ENCODE peak calls at places on chromosomes 4 and X, in four cellular contexts. V is NCI-H460, S is pancreas, L is OCI-LY7. Z is an unnamed sample.

GRCh38 chrX:109187473-109188168 is 294.3 kb downstream of the GUCY2F start:
- DNase-seq in V (no peak), S (no peak), L (no peak), Z (no peak)

GRCh38 chr4:8287606-8288280 is 18.2 kb downstream of the HTRA3 start:
- DNase-seq in V (no peak), S (no peak), L (no peak), Z (no peak)

GRCh38 chrX:10769696-10770619 is 149.6 kb upstream of the MID1 start:
- DNase-seq in V (peak), S (no peak), L (no peak), Z (no peak)

GRCh38 chr4:26368685-26369084 is 47.9 kb downstream of the RBPJ start:
- DNase-seq in V (no peak), S (no peak), L (no peak), Z (no peak)

GRCh38 chr4:11602606-11603355 is 174.1 kb upstream of the HS3ST1 start:
- DNase-seq in V (no peak), S (no peak), L (no peak), Z (no peak)

GRCh38 chr4:107518076-107518475 is 202.0 kb downstream of the PAPSS1 start:
- DNase-seq in V (no peak), S (no peak), L (no peak), Z (no peak)

GRCh38 chr4:22707390-22707789 is 14.7 kb downstream of the GBA3 start:
- DNase-seq in V (no peak), S (no peak), L (no peak), Z (no peak)

GRCh38 chr4:24780936-24781538 is 14.3 kb upstream of the SOD3 start:
- DNase-seq in V (no peak), S (no peak), L (no peak), Z (no peak)

GRCh38 chr4:98603683-98604573 is 54.5 kb downstream of the TSPAN5 start:
- DNase-seq in V (no peak), S (no peak), L (no peak), Z (no peak)

GRCh38 chr4:138724530-138724929 is 291.1 kb upstream of the NOCT start:
- DNase-seq in V (no peak), S (no peak), L (no peak), Z (no peak)

GRCh38 chr4:38088321-38088720 is 128.1 kb downstream of the PTTG2 start:
- DNase-seq in V (no peak), S (no peak), L (no peak), Z (no peak)

GRCh38 chrX:23383411-23383810 is 48.8 kb downstream of the PTCHD1 start:
- DNase-seq in V (no peak), S (no peak), L (no peak), Z (no peak)

GRCh38 chr4:105625214-105625613 is 72.8 kb downstream of the ARHGEF38 start:
- DNase-seq in V (no peak), S (no peak), L (no peak), Z (no peak)

GRCh38 chrX:152641996-152642395 is 4.3 kb downstream of the GABRQ start:
- DNase-seq in V (no peak), S (no peak), L (no peak), Z (peak)

GRCh38 chrX:21131346-21131745 is 242.9 kb upstream of the CNKSR2 start:
- DNase-seq in V (no peak), S (no peak), L (no peak), Z (no peak)

GRCh38 chrX:107654778-107655761 is 26.8 kb downstream of the PRPS1 start:
- DNase-seq in V (peak), S (peak), L (peak), Z (peak)

Z was measured in erythroblast.